ENCODE peak calls at places on chromosome 22, in eight cellular contexts. V, Q, T, Y, I, W, N and P are unnamed samples.

GRCh38 chr22:20132686-20133246 is 1.2 kb downstream of the ZDHHC8 start:
- DNase-seq in V (no peak), I (no peak), W (no peak), Q (no peak), Y (no peak), N (no peak), T (no peak), P (no peak)

GRCh38 chr22:28992565-28993326 is 68.9 kb downstream of the C22orf31 start:
- DNase-seq in N (no peak), V (no peak), Y (no peak), W (no peak), I (no peak), T (no peak), Q (no peak), P (no peak)

GRCh38 chr22:18950141-18950540 is 14.0 kb upstream of the PRODH start:
- DNase-seq in W (no peak), Q (no peak), N (peak; percentile 43), Y (no peak), I (no peak), V (no peak), T (no peak), P (no peak)

GRCh38 chr22:48849963-48850657 is 977.6 kb downstream of the BRD1 start:
- DNase-seq in I (no peak), Q (no peak), N (no peak), V (no peak), W (no peak), Y (no peak), T (no peak), P (no peak)

GRCh38 chr22:48743601-48744282 is 1083.9 kb downstream of the BRD1 start:
- DNase-seq in N (no peak), Y (no peak), T (no peak), V (no peak), Q (no peak), W (no peak), I (no peak), P (no peak)

GRCh38 chr22:45504703-45505341 is 2.1 kb downstream of the FBLN1 start:
- DNase-seq in W (no peak), I (peak; percentile 70), V (no peak), Y (peak; percentile 63), Q (no peak), T (no peak), N (peak; percentile 33), P (no peak)

GRCh38 chr22:17706451-17706900 is 67.8 kb downstream of the BID start:
- DNase-seq in T (peak; percentile 72), Y (peak; percentile 93), Q (peak; percentile 55), W (peak; percentile 95), V (peak; percentile 64), I (no peak), N (no peak), P (peak; percentile 10)

GRCh38 chr22:44489026-44489425 is 9.0 kb downstream of the RTL6 start:
- DNase-seq in Y (no peak), T (no peak), N (peak; percentile 35), I (no peak), Q (no peak), W (no peak), V (no peak), P (no peak)

GRCh38 chr22:32103648-32104326 is 55.3 kb downstream of the C22orf42 start:
- DNase-seq in V (no peak), Q (peak; percentile 11), W (no peak), T (no peak), I (no peak), N (no peak), Y (peak; percentile 22), P (no peak)

GRCh38 chr22:38176170-38176741 is 5.4 kb downstream of the PLA2G6 start:
- DNase-seq in Y (peak; percentile 75), Q (no peak), V (no peak), T (peak; percentile 99), N (no peak), I (no peak), W (peak; percentile 89), P (peak; percentile 19)

GRCh38 chr22:25709758-25710157 is 32.2 kb upstream of the MYO18B start:
- DNase-seq in W (no peak), Y (no peak), T (no peak), N (no peak), I (no peak), Q (peak; percentile 7), V (no peak), P (no peak)

GRCh38 chr22:20403779-20404140 is 9.8 kb downstream of the ZNF74 start:
- DNase-seq in N (no peak), Y (no peak), V (no peak), T (no peak), I (no peak), W (no peak), Q (no peak), P (no peak)

GRCh38 chr22:36323182-36323854 is 64.4 kb downstream of the MYH9 start:
- DNase-seq in V (no peak), W (peak; percentile 33), I (peak; percentile 79), Q (no peak), N (peak; percentile 37), Y (peak; percentile 93), T (peak; percentile 52), P (no peak)
- H3K36me3 ChIP-seq in V (peaks cover 51% of the 10 kb centered on the region), W (peaks cover 98% of the 10 kb centered on the region), I (peaks cover 49% of the 10 kb centered on the region), Q (peaks cover 97% of the 10 kb centered on the region), N (peaks cover 13% of the 10 kb centered on the region), Y (peaks cover 75% of the 10 kb centered on the region), T (no peaks in the 10 kb centered on the region), P (peaks cover 98% of the 10 kb centered on the region)

GRCh38 chr22:30334601-30335000 is 7.9 kb upstream of the TBC1D10A start:
- DNase-seq in Y (no peak), V (no peak), T (no peak), N (no peak), Q (no peak), W (no peak), I (no peak), P (no peak)

GRCh38 chr22:30335236-30335635 is 8.5 kb upstream of the TBC1D10A start:
- DNase-seq in T (no peak), N (no peak), Q (no peak), I (no peak), Y (no peak), W (no peak), V (no peak), P (no peak)

GRCh38 chr22:30333707-30334087 is 7.0 kb upstream of the TBC1D10A start:
- DNase-seq in T (no peak), V (no peak), Q (no peak), Y (no peak), N (no peak), W (no peak), I (no peak), P (no peak)

GRCh38 chr22:30332551-30332950 is 5.8 kb upstream of the TBC1D10A start:
- DNase-seq in W (no peak), Y (no peak), Q (no peak), N (no peak), T (no peak), V (no peak), I (no peak), P (no peak)

GRCh38 chr22:30332994-30333706 is 6.4 kb upstream of the TBC1D10A start:
- DNase-seq in W (no peak), V (peak; percentile 56), I (no peak), Y (no peak), N (no peak), T (no peak), Q (no peak), P (no peak)
- H3K36me3 ChIP-seq in W (peaks cover 63% of the 10 kb centered on the region), V (peaks cover 39% of the 10 kb centered on the region), I (peaks cover 50% of the 10 kb centered on the region), Y (peaks cover 35% of the 10 kb centered on the region), N (peaks cover 6% of the 10 kb centered on the region), T (peaks cover 3% of the 10 kb centered on the region), Q (peaks cover 79% of the 10 kb centered on the region), P (peaks cover 66% of the 10 kb centered on the region)

GRCh38 chr22:46703166-46703995 is 34.7 kb downstream of the CERK start:
- DNase-seq in I (no peak), V (no peak), N (peak; percentile 59), W (no peak), Y (no peak), T (no peak), Q (no peak), P (no peak)
- H3K36me3 ChIP-seq in I (peaks cover 40% of the 10 kb centered on the region), V (peaks cover 7% of the 10 kb centered on the region), N (no peaks in the 10 kb centered on the region), W (peaks cover 52% of the 10 kb centered on the region), Y (peaks cover 22% of the 10 kb centered on the region), T (no peaks in the 10 kb centered on the region), Q (peaks cover 55% of the 10 kb centered on the region), P (peaks cover 70% of the 10 kb centered on the region)

GRCh38 chr22:39562839-39563489 is 7.6 kb upstream of the CACNA1I start:
- DNase-seq in I (no peak), N (no peak), Q (no peak), Y (no peak), T (no peak), W (no peak), V (no peak), P (no peak)
- H3K36me3 ChIP-seq in I (no peaks in the 10 kb centered on the region), N (no peaks in the 10 kb centered on the region), Q (no peaks in the 10 kb centered on the region), Y (no peaks in the 10 kb centered on the region), T (no peaks in the 10 kb centered on the region), W (no peaks in the 10 kb centered on the region), V (no peaks in the 10 kb centered on the region), P (no peaks in the 10 kb centered on the region)

GRCh38 chr22:42066937-42067336 is 3.7 kb downstream of the NAGA start:
- DNase-seq in Q (no peak), I (no peak), T (no peak), W (no peak), V (peak; percentile 15), N (no peak), Y (no peak), P (no peak)
- H3K36me3 ChIP-seq in Q (peaks cover 41% of the 10 kb centered on the region), I (no peaks in the 10 kb centered on the region), T (no peaks in the 10 kb centered on the region), W (peaks cover 4% of the 10 kb centered on the region), V (peaks cover 4% of the 10 kb centered on the region), N (no peaks in the 10 kb centered on the region), Y (peaks cover 8% of the 10 kb centered on the region), P (peaks cover 18% of the 10 kb centered on the region)

DNA sequence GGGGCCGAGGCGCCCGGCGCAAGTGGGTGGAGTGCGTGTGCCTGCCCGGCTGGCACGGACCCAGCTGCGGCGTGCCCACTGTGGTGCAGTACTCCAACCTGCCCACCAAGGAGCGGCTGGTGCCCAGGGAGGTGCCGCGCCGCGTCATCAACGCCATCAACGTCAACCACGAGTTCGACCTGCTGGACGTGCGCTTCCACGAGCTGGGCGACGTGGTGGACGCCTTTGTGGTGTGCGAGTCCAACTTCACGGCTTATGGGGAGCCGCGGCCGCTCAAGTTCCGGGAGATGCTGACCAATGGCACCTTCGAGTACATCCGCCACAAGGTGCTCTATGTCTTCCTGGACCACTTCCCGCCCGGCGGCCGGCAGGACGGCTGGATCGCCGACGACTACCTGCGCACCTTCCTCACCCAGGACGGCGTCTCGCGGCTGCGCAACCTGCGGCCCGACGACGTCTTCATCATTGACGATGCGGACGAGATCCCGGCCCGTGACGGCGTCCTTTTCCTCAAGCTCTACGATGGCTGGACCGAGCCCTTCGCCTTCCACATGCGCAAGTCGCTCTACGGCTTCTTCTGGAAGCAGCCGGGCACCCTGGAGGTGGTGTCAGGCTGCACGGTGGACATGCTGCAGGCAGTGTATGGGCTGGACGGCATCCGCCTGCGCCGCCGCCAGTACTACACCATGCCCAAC is 14.1 kb upstream of the MIEF1 start:
- DNase-seq in W (no peak), I (no peak), T (no peak), N (no peak), Y (no peak), V (no peak), Q (no peak), P (no peak)
- H3K36me3 ChIP-seq in W (no peaks in the 10 kb centered on the region), I (peaks cover 5% of the 10 kb centered on the region), T (no peaks in the 10 kb centered on the region), N (no peaks in the 10 kb centered on the region), Y (no peaks in the 10 kb centered on the region), V (no peaks in the 10 kb centered on the region), Q (peaks cover 49% of the 10 kb centered on the region), P (no peaks in the 10 kb centered on the region)